ENCODE peak calls at places on chromosomes 6 and 20, in eight cellular contexts. U is psoas muscle, V is mammary epithelial cell, P is GM12865, F is PC-3, K is iPS DF 6.9, Y is adipocyte, N is uterus. L is an unnamed sample.

GRCh38 chr6:175680-176079 is 116.6 kb upstream of the DUSP22 start:
- DNase-seq in U (no peak), V (no peak), P (no peak), F (no peak), K (no peak), Y (no peak), N (no peak), L (no peak)

GRCh38 chr6:70310063-70310694 is 7.3 kb upstream of the COL9A1 start:
- DNase-seq in U (no peak), V (peak), P (peak), F (peak), K (peak), Y (peak), N (no peak), L (peak)

GRCh38 chr6:1027109-1027794 is 284.6 kb upstream of the FOXQ1 start:
- DNase-seq in U (no peak), V (peak), P (no peak), F (peak), K (no peak), Y (peak), N (no peak), L (peak)

GRCh38 chr20:38210741-38211140 is 45.7 kb upstream of the TGM2 start:
- DNase-seq in U (no peak), V (peak), P (no peak), F (peak), K (no peak), Y (no peak), N (no peak), L (no peak)

GRCh38 chr20:63505723-63506122 is 6.8 kb upstream of the EEF1A2 start:
- DNase-seq in U (no peak), V (no peak), P (no peak), F (no peak), K (no peak), Y (no peak), N (no peak), L (peak)

GRCh38 chr6:63637865-63638445 is 2.4 kb downstream of the PHF3 start:
- DNase-seq in U (no peak), V (no peak), P (no peak), F (peak), K (no peak), Y (peak), N (no peak), L (no peak)

GRCh38 chr20:48689388-48689787 is 138.4 kb downstream of the PREX1 start:
- DNase-seq in U (no peak), V (no peak), P (no peak), F (no peak), K (no peak), Y (no peak), N (no peak), L (no peak)

GRCh38 chr6:145809785-145810184 is 4.8 kb downstream of the FBXO30 start:
- DNase-seq in U (no peak), V (peak), P (no peak), F (no peak), K (no peak), Y (peak), N (no peak), L (no peak)

GRCh38 chr6:13698715-13699114 is 12.9 kb downstream of the RANBP9 start:
- DNase-seq in U (no peak), V (no peak), P (no peak), F (no peak), K (no peak), Y (no peak), N (no peak), L (no peak)

GRCh38 chr6:121143476-121143875 is 190.8 kb downstream of the TBC1D32 start:
- DNase-seq in U (no peak), V (peak), P (no peak), F (no peak), K (no peak), Y (no peak), N (no peak), L (no peak)

GRCh38 chr6:50707652-50708325 is 5.5 kb upstream of the TFAP2D start:
- DNase-seq in U (no peak), V (no peak), P (no peak), F (no peak), K (no peak), Y (no peak), N (no peak), L (peak)

GRCh38 chr6:37985355-37985754 is 165.8 kb downstream of the ZFAND3 start:
- DNase-seq in U (no peak), V (no peak), P (peak), F (no peak), K (no peak), Y (no peak), N (no peak), L (no peak)

GRCh38 chr6:41939848-41940758 is 1.5 kb downstream of the CCND3 start:
- DNase-seq in U (no peak), V (peak), P (peak), F (peak), K (no peak), Y (peak), N (no peak), L (peak)

GRCh38 chr6:90656325-90656724 is 69.5 kb upstream of the MAP3K7 start:
- DNase-seq in U (no peak), V (no peak), P (no peak), F (no peak), K (no peak), Y (no peak), N (no peak), L (no peak)

GRCh38 chr20:34065260-34065659 is 46.8 kb downstream of the EIF2S2 start:
- DNase-seq in U (no peak), V (peak), P (no peak), F (peak), K (no peak), Y (peak), N (peak), L (no peak)

GRCh38 chr6:105794263-105794662 is 291.9 kb upstream of the PRDM1 start:
- DNase-seq in U (peak), V (no peak), P (no peak), F (peak), K (no peak), Y (no peak), N (no peak), L (peak)

GRCh38 chr6:39335780-39336541 is 13.5 kb upstream of the KCNK16 start:
- DNase-seq in U (no peak), V (peak), P (peak), F (no peak), K (no peak), Y (no peak), N (no peak), L (no peak)

GRCh38 chr20:3248167-3248992 is 9.4 kb upstream of the SLC4A11 start:
- DNase-seq in U (peak), V (no peak), P (peak), F (no peak), K (no peak), Y (no peak), N (no peak), L (peak)

GRCh38 chr6:52826513-52826912 is 14.1 kb downstream of the GSTA5 start:
- DNase-seq in U (no peak), V (no peak), P (no peak), F (no peak), K (no peak), Y (no peak), N (no peak), L (no peak)

GRCh38 chr20:57465943-57466342 is 59.0 kb downstream of the CTCFL start:
- DNase-seq in U (no peak), V (no peak), P (no peak), F (no peak), K (no peak), Y (no peak), N (no peak), L (no peak)

GRCh38 chr6:139608872-139609271 is 234.4 kb upstream of the CITED2 start:
- DNase-seq in U (no peak), V (no peak), P (no peak), F (no peak), K (no peak), Y (peak), N (no peak), L (no peak)

GRCh38 chr6:29828471-29828797 is 809 bp downstream of the HLA-G start:
- DNase-seq in U (no peak), V (no peak), P (no peak), F (no peak), K (no peak), Y (no peak), N (no peak), L (peak)

GRCh38 chr6:56798163-56798562 is 155.5 kb upstream of the DST start:
- DNase-seq in U (no peak), V (no peak), P (no peak), F (peak), K (no peak), Y (no peak), N (no peak), L (no peak)

GRCh38 chr6:168774381-168774780 is 333.4 kb downstream of the SMOC2 start:
- DNase-seq in U (no peak), V (no peak), P (no peak), F (no peak), K (no peak), Y (no peak), N (no peak), L (no peak)

GRCh38 chr6:140581601-140582000 is 1207.2 kb upstream of the CITED2 start:
- DNase-seq in U (no peak), V (peak), P (peak), F (no peak), K (no peak), Y (no peak), N (no peak), L (no peak)

GRCh38 chr6:7129784-7130569 is 22.2 kb downstream of the RREB1 start:
- DNase-seq in U (peak), V (no peak), P (no peak), F (peak), K (no peak), Y (peak), N (no peak), L (no peak)

GRCh38 chr6:154732538-154732823 is 735 bp upstream of the SCAF8 start:
- DNase-seq in U (no peak), V (no peak), P (no peak), F (peak), K (no peak), Y (no peak), N (no peak), L (peak)

GRCh38 chr6:85810558-85810957 is 167.9 kb upstream of the SYNCRIP start:
- DNase-seq in U (no peak), V (no peak), P (peak), F (no peak), K (no peak), Y (no peak), N (no peak), L (no peak)

DNA sequence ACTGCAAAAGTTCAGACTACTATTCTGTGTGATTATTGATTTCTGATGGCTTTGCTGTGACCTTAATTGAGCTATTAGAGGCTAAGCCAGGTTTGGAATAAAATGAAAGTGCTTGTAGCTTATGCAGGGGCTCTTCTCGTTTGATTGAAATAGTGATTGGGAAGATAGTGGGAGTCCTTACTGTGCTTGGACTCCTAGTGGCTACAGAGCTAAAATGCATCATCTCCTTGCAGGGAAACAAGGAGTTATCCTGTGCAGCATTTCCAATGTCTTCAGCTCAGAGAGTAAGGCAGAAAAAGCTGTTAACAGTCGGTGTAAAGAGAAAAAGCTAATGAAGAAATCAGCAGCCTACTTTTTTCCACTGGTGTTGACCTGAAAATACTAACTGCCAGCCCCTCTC is 173.5 kb downstream of the SLC35F1 start:
- DNase-seq in U (no peak), V (no peak), P (no peak), F (peak), K (peak), Y (no peak), N (no peak), L (peak)
- H3K4me3 ChIP-seq in U (no peak), V (no peak), P (no peak), F (no peak), K (no peak), Y (no peak), N (no peak), L (no peak)

DNA sequence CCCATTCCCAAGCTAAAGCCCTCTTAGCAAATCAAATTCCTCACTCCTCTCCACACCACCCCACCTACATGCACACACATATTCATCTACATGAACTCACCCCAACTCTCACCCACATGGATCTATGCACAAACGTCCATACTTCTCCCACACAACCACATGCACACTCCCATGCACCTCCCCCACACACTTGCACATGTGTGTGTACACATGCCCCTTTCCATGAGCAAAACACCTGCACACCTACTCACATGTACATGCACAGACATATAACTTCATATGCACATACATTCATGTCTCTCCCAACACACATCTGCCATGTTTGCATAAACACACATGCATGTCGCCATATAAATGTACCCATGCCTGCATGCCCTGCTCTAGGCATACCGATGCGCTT is 22.8 kb upstream of the CST1 start:
- DNase-seq in U (no peak), V (no peak), P (no peak), F (no peak), K (no peak), Y (no peak), N (no peak), L (no peak)
- H3K4me3 ChIP-seq in U (no peak), V (no peak), P (no peak), F (no peak), K (no peak), Y (no peak), N (no peak), L (no peak)

DNA sequence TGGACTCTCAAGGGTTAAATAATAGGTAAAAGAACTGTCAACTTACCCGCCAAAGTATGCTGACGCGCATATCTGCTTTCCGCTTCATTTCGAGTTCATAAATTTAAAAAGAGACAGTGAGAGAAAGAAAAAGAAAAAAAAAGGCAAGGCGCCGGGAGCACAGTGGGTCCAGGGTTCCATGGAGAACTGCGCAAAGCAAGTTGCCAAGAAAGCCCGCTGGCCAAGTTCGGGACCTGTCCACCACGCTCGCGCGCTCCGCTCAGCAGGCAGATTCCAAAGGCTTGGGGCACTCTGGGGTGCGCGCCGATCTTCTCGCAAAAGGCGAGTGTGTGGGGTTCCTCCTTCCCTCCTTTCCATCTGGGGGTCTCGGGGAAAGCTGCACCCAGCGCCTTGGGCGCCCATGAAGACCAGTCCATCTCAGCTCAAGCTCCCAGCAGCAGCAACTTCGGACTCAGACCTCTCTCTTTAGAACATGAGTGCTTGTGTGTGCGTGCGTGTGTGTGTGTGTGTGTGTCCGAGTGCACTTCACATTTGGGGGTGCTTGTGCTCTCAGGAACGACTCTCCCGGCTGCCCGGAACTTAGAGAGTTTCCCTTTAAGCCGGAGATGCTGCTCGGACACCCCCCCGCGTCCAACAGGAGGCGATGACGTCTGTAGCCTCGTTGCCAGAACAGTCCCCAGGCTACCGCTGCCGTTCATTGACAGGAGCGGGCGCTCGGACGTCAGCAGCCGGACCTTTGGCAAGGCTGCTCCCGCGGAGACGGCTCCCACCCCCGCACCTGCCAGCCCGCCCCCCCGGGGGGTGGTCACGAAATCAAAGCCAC is 180.0 kb downstream of the TBXT start:
- DNase-seq in U (peak), V (peak), P (no peak), F (no peak), K (no peak), Y (peak), N (peak), L (peak)
- H3K4me3 ChIP-seq in U (peak), V (no peak), P (no peak), F (no peak), K (peak), Y (peak), N (peak), L (peak)

DNA sequence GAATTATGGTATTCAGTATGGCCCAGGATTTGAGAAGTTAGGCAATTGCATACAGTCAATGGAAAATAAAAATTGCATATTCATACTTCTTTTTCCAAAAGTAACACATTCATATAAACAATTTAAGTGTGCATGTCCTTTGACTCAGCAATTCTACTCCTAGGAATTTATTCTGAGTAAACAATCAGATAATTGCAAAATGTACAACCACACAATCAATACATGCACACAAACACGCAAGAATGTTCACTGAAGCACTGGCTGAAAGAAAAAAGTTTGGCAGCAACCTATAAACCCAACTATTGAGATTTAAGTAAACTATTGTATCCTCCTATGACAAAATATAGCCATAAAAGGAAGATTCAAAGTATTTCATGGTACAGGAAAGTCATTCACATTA is 1.6 kb downstream of the CYP39A1 start:
- DNase-seq in U (no peak), V (no peak), P (no peak), F (peak), K (no peak), Y (peak), N (no peak), L (no peak)
- H3K4me3 ChIP-seq in U (peak), V (peak), P (no peak), F (peak), K (no peak), Y (no peak), N (peak), L (no peak)

DNA sequence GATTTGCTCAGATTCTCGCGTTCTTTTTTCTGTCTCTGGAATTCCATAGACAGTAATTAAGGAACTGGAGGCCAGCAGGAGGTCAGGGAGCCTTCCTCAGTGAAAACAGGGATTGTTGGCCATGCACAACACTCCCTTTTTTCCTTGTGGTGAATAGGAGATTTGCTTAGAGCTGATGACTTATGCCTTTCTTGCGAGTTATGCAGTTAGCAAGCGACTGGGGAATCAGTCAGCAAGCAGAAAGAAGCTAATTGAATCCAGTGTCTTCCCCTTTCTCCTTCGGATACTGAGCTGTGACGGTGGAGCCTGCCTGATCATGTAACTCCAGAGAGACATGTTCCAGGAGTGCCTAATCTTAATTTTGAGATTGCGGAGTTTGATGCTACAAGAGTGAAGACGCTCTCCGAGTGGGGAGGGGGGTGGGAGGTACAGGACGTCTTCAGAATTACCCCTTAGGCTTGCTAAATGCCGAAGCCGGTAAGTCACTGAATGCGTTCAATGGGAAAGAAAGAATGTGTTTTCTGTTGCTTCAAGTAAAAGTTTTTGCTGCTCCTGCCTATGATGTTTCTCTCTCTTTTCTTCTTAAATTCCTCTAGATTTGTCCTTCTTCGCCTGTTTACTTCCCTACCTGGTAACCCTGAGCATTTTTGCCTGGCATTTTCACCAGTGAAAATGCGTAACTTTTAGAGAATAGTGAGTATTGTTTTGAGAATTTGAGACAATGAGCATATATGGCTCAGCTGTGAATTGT is 165.9 kb downstream of the SASH1 start:
- DNase-seq in U (no peak), V (peak), P (no peak), F (no peak), K (no peak), Y (peak), N (no peak), L (peak)
- H3K4me3 ChIP-seq in U (peak), V (peak), P (no peak), F (no peak), K (no peak), Y (peak), N (peak), L (no peak)

GRCh38 chr6:157380779-157381561 is at the start of gene ZDHHC14:
- DNase-seq in U (peak), V (peak), P (peak), F (peak), K (no peak), Y (peak), N (peak), L (peak)

GRCh38 chr6:157385482-157385881 is 4.5 kb downstream of the ZDHHC14 start:
- DNase-seq in U (no peak), V (no peak), P (peak), F (no peak), K (no peak), Y (no peak), N (no peak), L (no peak)

GRCh38 chr6:157386023-157386422 is 5.0 kb downstream of the ZDHHC14 start:
- DNase-seq in U (no peak), V (no peak), P (no peak), F (no peak), K (no peak), Y (no peak), N (no peak), L (no peak)

GRCh38 chr6:157381631-157382621 is 936 bp downstream of the ZDHHC14 start:
- DNase-seq in U (peak), V (peak), P (peak), F (peak), K (no peak), Y (peak), N (peak), L (peak)

GRCh38 chr6:157383471-157383870 is 2.5 kb downstream of the ZDHHC14 start:
- DNase-seq in U (no peak), V (no peak), P (no peak), F (no peak), K (no peak), Y (no peak), N (no peak), L (no peak)
- H3K4me3 ChIP-seq in U (peak), V (no peak), P (peak), F (peak), K (no peak), Y (no peak), N (peak), L (no peak)